ENCODE peak calls at places on chromosomes 13 and 19, in nine cellular contexts. A, P, S, D, W, G, B, O and N are unnamed samples.

GRCh38 chr19:5339950-5340636 is 519 bp downstream of the PTPRS start:
- DNase-seq in D (peak; percentile 61), B (no peak), P (no peak), S (no peak), W (no peak), A (no peak), O (peak; percentile 87), G (no peak), N (no peak)

GRCh38 chr13:52793507-52793906 is 53.9 kb upstream of the CNMD start:
- DNase-seq in A (no peak), P (no peak), W (no peak), G (no peak), D (no peak), B (no peak), S (no peak), O (no peak), N (no peak)

GRCh38 chr13:44237276-44237767 is 136.3 kb upstream of the SERP2 start:
- DNase-seq in G (no peak), S (peak; percentile 80), P (peak; percentile 28), B (no peak), A (no peak), O (peak; percentile 24), D (no peak), W (peak; percentile 92), N (no peak)

GRCh38 chr13:66546534-66547379 is 683.4 kb downstream of the PCDH9 start:
- DNase-seq in W (no peak), S (no peak), A (no peak), G (no peak), D (no peak), B (no peak), O (no peak), P (no peak), N (no peak)

GRCh38 chr13:79604752-79605151 is 123.8 kb downstream of the NDFIP2 start:
- DNase-seq in P (peak; percentile 46), B (no peak), D (peak; percentile 6), G (no peak), S (no peak), W (no peak), O (no peak), A (no peak), N (no peak)

GRCh38 chr13:104253063-104253680 is 1187.0 kb upstream of the SLC10A2 start:
- DNase-seq in B (no peak), A (no peak), W (no peak), G (no peak), D (peak; percentile 56), O (no peak), S (no peak), P (no peak), N (no peak)

GRCh38 chr13:85729296-85729695 is 69.9 kb downstream of the SLITRK6 start:
- DNase-seq in A (no peak), P (no peak), S (no peak), B (no peak), D (no peak), G (no peak), W (no peak), O (no peak), N (no peak)

GRCh38 chr13:22812793-22813192 is 368.0 kb upstream of the SGCG start:
- DNase-seq in D (no peak), A (no peak), B (no peak), P (peak; percentile 77), W (no peak), S (no peak), O (no peak), G (no peak), N (no peak)

GRCh38 chr19:51680474-51680873 is 12.7 kb upstream of the SPACA6 start:
- DNase-seq in S (no peak), A (no peak), G (no peak), D (no peak), P (no peak), O (no peak), W (no peak), B (no peak), N (no peak)

GRCh38 chr13:91609353-91609752 is 210.9 kb downstream of the GPC5 start:
- DNase-seq in D (no peak), G (no peak), W (no peak), S (no peak), B (no peak), A (no peak), P (no peak), O (peak; percentile 34), N (no peak)

GRCh38 chr19:4375620-4376228 is 24.6 kb downstream of the SH3GL1 start:
- DNase-seq in P (no peak), S (peak; percentile 73), O (peak; percentile 73), A (no peak), D (peak; percentile 64), B (no peak), W (peak; percentile 69), G (peak; percentile 51), N (no peak)

GRCh38 chr19:21812448-21812847 is 23.5 kb downstream of the ZNF43 start:
- DNase-seq in S (no peak), O (no peak), W (no peak), P (no peak), G (no peak), A (no peak), B (no peak), D (no peak), N (no peak)

GRCh38 chr19:58392945-58393724 is 2.3 kb upstream of the RNF225 start:
- DNase-seq in A (no peak), S (no peak), W (no peak), B (no peak), G (no peak), D (no peak), P (no peak), O (no peak), N (no peak)
- TF ChIP-seq POLR2AphosphoS5 in A (peak; percentile 36), S (no peak), W (no peak), B (no peak), G (no peak), D (no peak), P (no peak), O (no peak), N (no peak)

GRCh38 chr13:102035969-102036368 is 365.9 kb downstream of the FGF14 start:
- DNase-seq in W (no peak), S (no peak), A (no peak), P (no peak), G (no peak), B (no peak), D (no peak), O (no peak), N (no peak)

GRCh38 chr13:102033316-102033715 is 368.5 kb downstream of the FGF14 start:
- DNase-seq in B (no peak), O (no peak), S (no peak), D (no peak), W (no peak), A (no peak), P (no peak), G (no peak), N (no peak)

GRCh38 chr13:102038787-102039186 is 363.1 kb downstream of the FGF14 start:
- DNase-seq in S (no peak), A (no peak), W (no peak), B (no peak), G (no peak), O (no peak), D (no peak), P (no peak), N (no peak)

GRCh38 chr13:102028846-102029245 is 373.0 kb downstream of the FGF14 start:
- DNase-seq in G (no peak), D (no peak), O (no peak), P (no peak), W (no peak), S (no peak), A (no peak), B (no peak), N (no peak)

GRCh38 chr13:102033719-102034446 is 368.0 kb downstream of the FGF14 start:
- DNase-seq in A (no peak), O (no peak), D (no peak), B (no peak), P (no peak), S (no peak), W (no peak), G (no peak), N (no peak)
- TF ChIP-seq POLR2AphosphoS5 in A (no peak), O (no peak), D (no peak), B (no peak), P (no peak), S (no peak), W (no peak), G (no peak), N (no peak)

GRCh38 chr13:105441406-105441805 is 1094.1 kb downstream of the EFNB2 start:
- DNase-seq in D (no peak), S (no peak), B (no peak), W (no peak), O (no peak), A (no peak), G (no peak), P (no peak), N (no peak)

GRCh38 chr13:105445793-105446192 is 1089.7 kb downstream of the EFNB2 start:
- DNase-seq in G (no peak), P (no peak), D (no peak), A (no peak), O (no peak), S (no peak), B (no peak), W (no peak), N (no peak)

GRCh38 chr13:105446197-105446596 is 1089.3 kb downstream of the EFNB2 start:
- DNase-seq in S (no peak), P (no peak), A (no peak), O (no peak), B (no peak), D (no peak), G (no peak), W (no peak), N (no peak)

GRCh38 chr13:105442040-105442439 is 1093.4 kb downstream of the EFNB2 start:
- DNase-seq in S (no peak), W (no peak), A (no peak), O (no peak), D (no peak), B (no peak), G (no peak), P (no peak), N (no peak)

DNA sequence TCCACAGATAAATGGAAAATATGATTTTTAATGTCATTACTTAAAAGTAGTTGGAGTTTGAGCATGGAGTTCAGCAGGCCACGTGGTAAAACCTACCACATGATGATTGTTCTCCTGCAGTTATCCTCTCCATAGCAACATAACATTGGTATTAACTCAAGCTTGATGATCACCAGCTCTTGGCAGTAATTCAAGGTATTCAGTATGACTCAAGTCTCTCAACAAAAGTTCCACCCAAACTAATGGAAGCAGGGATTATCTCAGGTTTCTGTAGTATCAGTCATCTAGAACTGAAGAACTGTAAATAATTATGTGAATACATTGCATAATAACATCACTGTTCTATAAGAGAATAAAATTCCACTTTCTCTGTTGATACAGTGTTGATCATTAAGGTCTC is 1092.5 kb downstream of the EFNB2 start:
- DNase-seq in P (no peak), S (no peak), B (peak; percentile 0), D (no peak), A (no peak), W (no peak), O (no peak), G (no peak), N (no peak)
- TF ChIP-seq POLR2AphosphoS5 in P (no peak), S (no peak), B (no peak), D (no peak), A (no peak), W (peak; percentile 67), O (peak; percentile 18), G (no peak), N (peak; percentile 71)

DNA sequence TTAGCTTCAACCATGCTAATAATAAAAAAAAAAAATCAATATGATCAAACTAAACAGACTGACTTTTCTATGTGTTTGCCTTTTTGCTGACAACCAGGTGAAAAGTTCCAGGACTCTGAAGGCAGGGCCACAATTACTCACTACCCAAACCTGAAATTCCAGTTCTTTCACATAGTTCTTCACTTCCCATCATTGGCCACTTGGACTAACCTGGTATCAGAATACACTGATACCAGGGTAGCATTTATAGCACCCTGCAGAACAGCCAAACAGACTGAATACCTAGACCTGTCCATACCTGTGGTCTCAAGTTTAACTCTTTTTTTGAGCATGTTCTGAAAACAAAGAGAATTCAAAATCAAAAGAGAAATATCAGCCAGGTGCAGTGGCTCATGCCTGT is 25.1 kb downstream of the ELF1 start:
- DNase-seq in W (no peak), B (no peak), S (no peak), G (no peak), D (peak; percentile 86), A (no peak), O (no peak), P (peak; percentile 84), N (no peak)
- TF ChIP-seq POLR2AphosphoS5 in W (no peak), B (no peak), S (no peak), G (no peak), D (no peak), A (no peak), O (no peak), P (peak; percentile 97), N (no peak)